ENCODE peak calls at places on chromosomes 11 and 22, in five cellular contexts. One of them, this sample, is unnamed. For H3K36me3, the result is how much of the 10 kb centered on the place peaks cover.

GRCh38 chr11:7632211-7632610 is 41.1 kb downstream of the CYB5R2 start:
- DNase-seq in fibroblast of lung: no peak
- DNase-seq in cardiac muscle cell: no peak
- DNase-seq in lower lobe of right lung: no peak
- DNase-seq in ovary: no peak
- DNase-seq in this sample: no peak

GRCh38 chr11:18223937-18224387 is 12.6 kb downstream of the SAA4 start:
- DNase-seq in fibroblast of lung: no peak
- DNase-seq in cardiac muscle cell: no peak
- DNase-seq in lower lobe of right lung: no peak
- DNase-seq in ovary: no peak
- DNase-seq in this sample: no peak

GRCh38 chr11:69304258-69304657 is 10.3 kb downstream of the MYEOV start:
- DNase-seq in cardiac muscle cell: no peak
- DNase-seq in ovary: no peak
- DNase-seq in fibroblast of lung: no peak
- DNase-seq in lower lobe of right lung: no peak
- DNase-seq in this sample: no peak

GRCh38 chr11:119472186-119472855 is 49.3 kb upstream of the THY1 start:
- DNase-seq in lower lobe of right lung: no peak
- DNase-seq in cardiac muscle cell: no peak
- DNase-seq in fibroblast of lung: peak
- DNase-seq in ovary: no peak
- DNase-seq in this sample: no peak

GRCh38 chr11:10752061-10752460 is 1.0 kb downstream of the CTR9 start:
- DNase-seq in ovary: no peak
- DNase-seq in lower lobe of right lung: no peak
- DNase-seq in fibroblast of lung: no peak
- DNase-seq in cardiac muscle cell: no peak
- DNase-seq in this sample: no peak

GRCh38 chr11:134655189-134655937 is 243.3 kb upstream of the B3GAT1 start:
- DNase-seq in cardiac muscle cell: no peak
- DNase-seq in fibroblast of lung: no peak
- DNase-seq in ovary: no peak
- DNase-seq in lower lobe of right lung: no peak
- DNase-seq in this sample: peak

GRCh38 chr22:16827506-16827905 is 2.3 kb upstream of the XKR3 start:
- DNase-seq in fibroblast of lung: no peak
- DNase-seq in lower lobe of right lung: no peak
- DNase-seq in cardiac muscle cell: no peak
- DNase-seq in ovary: no peak
- DNase-seq in this sample: no peak

GRCh38 chr11:60924906-60925684 is 835 bp downstream of the TMEM132A start:
- DNase-seq in cardiac muscle cell: peak
- DNase-seq in ovary: no peak
- DNase-seq in lower lobe of right lung: no peak
- DNase-seq in fibroblast of lung: no peak
- DNase-seq in this sample: no peak

GRCh38 chr11:62471603-62472002 is 52.8 kb downstream of the SCGB1A1 start:
- DNase-seq in fibroblast of lung: no peak
- DNase-seq in lower lobe of right lung: no peak
- DNase-seq in cardiac muscle cell: no peak
- DNase-seq in ovary: no peak
- DNase-seq in this sample: no peak

GRCh38 chr11:65559535-65559934 is 1.4 kb upstream of the LTBP3 start:
- DNase-seq in cardiac muscle cell: no peak
- DNase-seq in lower lobe of right lung: no peak
- DNase-seq in ovary: no peak
- DNase-seq in fibroblast of lung: no peak
- DNase-seq in this sample: no peak

GRCh38 chr11:65920035-65920802 is 993 bp downstream of the DRAP1 start:
- DNase-seq in fibroblast of lung: no peak
- DNase-seq in lower lobe of right lung: no peak
- DNase-seq in cardiac muscle cell: no peak
- DNase-seq in ovary: no peak
- DNase-seq in this sample: peak

GRCh38 chr11:71310184-71310583 is 57.8 kb upstream of the SHANK2 start:
- DNase-seq in cardiac muscle cell: no peak
- DNase-seq in lower lobe of right lung: no peak
- DNase-seq in ovary: no peak
- DNase-seq in fibroblast of lung: no peak
- DNase-seq in this sample: peak

GRCh38 chr22:44445307-44445680 is 52.7 kb downstream of the RTL6 start:
- DNase-seq in lower lobe of right lung: peak
- DNase-seq in ovary: no peak
- DNase-seq in fibroblast of lung: no peak
- DNase-seq in cardiac muscle cell: no peak
- DNase-seq in this sample: peak

GRCh38 chr11:77095551-77096490 is 6.8 kb upstream of the OMP start:
- DNase-seq in ovary: no peak
- DNase-seq in fibroblast of lung: no peak
- DNase-seq in cardiac muscle cell: no peak
- DNase-seq in lower lobe of right lung: peak
- DNase-seq in this sample: peak

GRCh38 chr11:22807855-22808558 is 21.6 kb downstream of the SVIP start:
- DNase-seq in fibroblast of lung: no peak
- DNase-seq in lower lobe of right lung: no peak
- DNase-seq in cardiac muscle cell: no peak
- DNase-seq in ovary: no peak
- DNase-seq in this sample: no peak

GRCh38 chr11:60801194-60801593 is 16.1 kb downstream of the MS4A10 start:
- DNase-seq in lower lobe of right lung: no peak
- DNase-seq in fibroblast of lung: no peak
- DNase-seq in ovary: no peak
- DNase-seq in cardiac muscle cell: no peak
- DNase-seq in this sample: no peak

GRCh38 chr11:91136631-91137030 is 913.8 kb upstream of the CHORDC1 start:
- DNase-seq in ovary: no peak
- DNase-seq in cardiac muscle cell: no peak
- DNase-seq in fibroblast of lung: no peak
- DNase-seq in lower lobe of right lung: no peak
- DNase-seq in this sample: no peak

GRCh38 chr11:22733433-22733832 is 67.0 kb downstream of the GAS2 start:
- DNase-seq in fibroblast of lung: no peak
- DNase-seq in ovary: no peak
- DNase-seq in lower lobe of right lung: no peak
- DNase-seq in cardiac muscle cell: no peak
- DNase-seq in this sample: no peak

GRCh38 chr11:77147668-77148321 is 19.7 kb downstream of the MYO7A start:
- DNase-seq in lower lobe of right lung: peak
- DNase-seq in fibroblast of lung: peak
- DNase-seq in cardiac muscle cell: peak
- DNase-seq in ovary: no peak
- DNase-seq in this sample: no peak

GRCh38 chr11:69471329-69472052 is 10.0 kb upstream of the LINC01488 start:
- DNase-seq in lower lobe of right lung: peak
- DNase-seq in cardiac muscle cell: no peak
- DNase-seq in fibroblast of lung: peak
- DNase-seq in ovary: no peak
- DNase-seq in this sample: no peak

GRCh38 chr11:84345597-84345996 is 1059.4 kb upstream of the CCDC90B start:
- DNase-seq in fibroblast of lung: no peak
- DNase-seq in cardiac muscle cell: no peak
- DNase-seq in ovary: no peak
- DNase-seq in lower lobe of right lung: no peak
- DNase-seq in this sample: no peak

GRCh38 chr11:107929611-107930200 is 1.5 kb downstream of the RAB39A start:
- DNase-seq in ovary: no peak
- DNase-seq in lower lobe of right lung: no peak
- DNase-seq in fibroblast of lung: peak
- DNase-seq in cardiac muscle cell: no peak
- DNase-seq in this sample: no peak

GRCh38 chr11:27471588-27472397 is 797 bp downstream of the LGR4 start:
- DNase-seq in lower lobe of right lung: peak
- DNase-seq in fibroblast of lung: no peak
- DNase-seq in cardiac muscle cell: peak
- DNase-seq in ovary: peak
- DNase-seq in this sample: peak

GRCh38 chr11:65165847-65166317 is 4.2 kb upstream of the SPDYC start:
- DNase-seq in lower lobe of right lung: no peak
- DNase-seq in fibroblast of lung: no peak
- DNase-seq in cardiac muscle cell: no peak
- DNase-seq in ovary: no peak
- DNase-seq in this sample: no peak

GRCh38 chr22:50267591-50268390 is 2.4 kb downstream of the MAPK11 start:
- DNase-seq in fibroblast of lung: peak
- DNase-seq in cardiac muscle cell: peak
- DNase-seq in ovary: peak
- DNase-seq in lower lobe of right lung: peak
- DNase-seq in this sample: peak

GRCh38 chr11:3796346-3796745 is 1.0 kb downstream of the NUP98 start:
- DNase-seq in fibroblast of lung: no peak
- DNase-seq in lower lobe of right lung: no peak
- DNase-seq in cardiac muscle cell: no peak
- DNase-seq in ovary: no peak
- DNase-seq in this sample: no peak

GRCh38 chr11:64998141-64998540 is 1.4 kb upstream of the BATF2 start:
- DNase-seq in ovary: no peak
- DNase-seq in fibroblast of lung: no peak
- DNase-seq in lower lobe of right lung: no peak
- DNase-seq in cardiac muscle cell: no peak
- DNase-seq in this sample: no peak

GRCh38 chr22:49964136-49964492 is 3.5 kb downstream of the PIM3 start:
- DNase-seq in fibroblast of lung: no peak
- DNase-seq in ovary: no peak
- DNase-seq in lower lobe of right lung: peak
- DNase-seq in cardiac muscle cell: no peak
- DNase-seq in this sample: peak

GRCh38 chr22:47107431-47107830 is 345.0 kb downstream of the TBC1D22A start:
- DNase-seq in cardiac muscle cell: no peak
- DNase-seq in lower lobe of right lung: no peak
- DNase-seq in fibroblast of lung: peak
- DNase-seq in ovary: no peak
- DNase-seq in this sample: no peak

GRCh38 chr11:43556892-43557291 is 123.6 kb upstream of the HSD17B12 start:
- DNase-seq in ovary: no peak
- DNase-seq in cardiac muscle cell: no peak
- DNase-seq in lower lobe of right lung: no peak
- DNase-seq in fibroblast of lung: no peak
- DNase-seq in this sample: no peak

GRCh38 chr11:43558556-43559127 is 121.9 kb upstream of the HSD17B12 start:
- DNase-seq in fibroblast of lung: no peak
- DNase-seq in cardiac muscle cell: no peak
- DNase-seq in lower lobe of right lung: no peak
- DNase-seq in ovary: no peak
- DNase-seq in this sample: no peak

GRCh38 chr11:43558056-43558455 is 122.5 kb upstream of the HSD17B12 start:
- DNase-seq in ovary: no peak
- DNase-seq in cardiac muscle cell: no peak
- DNase-seq in lower lobe of right lung: no peak
- DNase-seq in fibroblast of lung: no peak
- DNase-seq in this sample: no peak

GRCh38 chr11:43556269-43556668 is 124.3 kb upstream of the HSD17B12 start:
- DNase-seq in cardiac muscle cell: no peak
- DNase-seq in ovary: no peak
- DNase-seq in fibroblast of lung: no peak
- DNase-seq in lower lobe of right lung: no peak
- DNase-seq in this sample: no peak

GRCh38 chr11:43557553-43558031 is 122.9 kb upstream of the HSD17B12 start:
- DNase-seq in ovary: no peak
- DNase-seq in lower lobe of right lung: no peak
- DNase-seq in fibroblast of lung: no peak
- DNase-seq in cardiac muscle cell: peak
- DNase-seq in this sample: no peak
- H3K4me3 ChIP-seq in ovary: no peak
- H3K4me3 ChIP-seq in lower lobe of right lung: no peak
- H3K4me3 ChIP-seq in fibroblast of lung: no peak
- H3K4me3 ChIP-seq in cardiac muscle cell: peak
- H3K4me3 ChIP-seq in this sample: no peak

DNA sequence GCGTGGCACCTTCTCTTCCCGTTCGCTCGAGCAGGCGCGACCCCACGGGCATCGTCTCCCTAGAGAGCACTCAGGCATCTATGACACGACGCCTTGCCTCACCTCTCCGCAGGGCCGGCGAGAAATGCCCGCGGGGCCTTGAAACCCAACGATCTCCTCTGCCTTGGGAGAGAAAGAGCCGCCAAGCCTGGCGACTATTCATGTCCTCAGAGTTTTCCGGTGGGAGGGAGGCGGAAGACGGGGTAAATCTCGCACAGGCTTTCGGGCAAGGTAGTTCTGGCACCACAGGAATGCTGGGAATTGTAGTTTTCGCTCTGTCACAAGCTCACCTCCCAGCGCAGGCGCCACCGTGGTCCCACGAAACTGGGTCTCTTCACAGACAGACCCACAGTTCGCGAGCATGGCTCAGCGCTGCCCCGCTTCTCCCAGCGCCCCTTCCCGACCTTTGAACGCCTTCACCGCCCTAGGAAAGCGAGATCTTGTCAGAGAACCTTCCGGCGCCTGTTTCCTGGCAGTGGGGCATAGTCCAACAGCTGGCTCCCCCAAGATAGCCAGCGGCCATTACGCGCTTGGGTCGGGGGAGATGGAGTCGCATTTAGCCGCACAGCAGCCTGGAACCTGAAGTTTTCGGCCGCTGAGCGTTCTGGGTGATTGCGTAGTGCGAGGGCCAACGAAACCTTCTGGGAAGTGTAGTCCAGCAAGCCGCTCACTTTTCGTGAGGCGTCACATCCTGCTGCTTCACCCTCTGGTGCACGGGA is at the start of gene CCDC90B:
- DNase-seq in ovary: peak
- DNase-seq in cardiac muscle cell: peak
- DNase-seq in lower lobe of right lung: peak
- DNase-seq in fibroblast of lung: peak
- DNase-seq in this sample: peak
- TF ChIP-seq CTCF in ovary: no peak
- TF ChIP-seq CTCF in cardiac muscle cell: peak
- TF ChIP-seq CTCF in lower lobe of right lung: no peak
- TF ChIP-seq CTCF in fibroblast of lung: no peak
- TF ChIP-seq CTCF in this sample: no peak

GRCh38 chr11:67420646-67421420 is 5.4 kb downstream of the CARNS1 start:
- DNase-seq in ovary: peak
- DNase-seq in cardiac muscle cell: peak
- DNase-seq in lower lobe of right lung: peak
- DNase-seq in fibroblast of lung: peak
- DNase-seq in this sample: peak

GRCh38 chr11:67421421-67422031 is 6.0 kb downstream of the CARNS1 start:
- DNase-seq in ovary: no peak
- DNase-seq in fibroblast of lung: no peak
- DNase-seq in lower lobe of right lung: no peak
- DNase-seq in cardiac muscle cell: no peak
- DNase-seq in this sample: no peak

GRCh38 chr11:67423891-67424613 is 4.2 kb upstream of the RPS6KB2 start:
- DNase-seq in ovary: no peak
- DNase-seq in fibroblast of lung: no peak
- DNase-seq in lower lobe of right lung: no peak
- DNase-seq in cardiac muscle cell: no peak
- DNase-seq in this sample: no peak

GRCh38 chr11:67423466-67423865 is 4.8 kb upstream of the RPS6KB2 start:
- DNase-seq in lower lobe of right lung: no peak
- DNase-seq in cardiac muscle cell: no peak
- DNase-seq in fibroblast of lung: no peak
- DNase-seq in ovary: no peak
- DNase-seq in this sample: no peak

GRCh38 chr11:67422894-67423293 is 5.4 kb upstream of the RPS6KB2 start:
- DNase-seq in lower lobe of right lung: no peak
- DNase-seq in cardiac muscle cell: no peak
- DNase-seq in fibroblast of lung: no peak
- DNase-seq in ovary: no peak
- DNase-seq in this sample: no peak
- H3K36me3 ChIP-seq in lower lobe of right lung: under half
- H3K36me3 ChIP-seq in cardiac muscle cell: under half
- H3K36me3 ChIP-seq in fibroblast of lung: under half
- H3K36me3 ChIP-seq in ovary: under half
- H3K36me3 ChIP-seq in this sample: under half

GRCh38 chr11:88508808-88509581 is 171.5 kb upstream of the CTSC start:
- DNase-seq in lower lobe of right lung: peak
- DNase-seq in ovary: no peak
- DNase-seq in cardiac muscle cell: peak
- DNase-seq in fibroblast of lung: peak
- DNase-seq in this sample: peak
- H3K4me3 ChIP-seq in lower lobe of right lung: peak
- H3K4me3 ChIP-seq in ovary: peak
- H3K4me3 ChIP-seq in cardiac muscle cell: peak
- H3K4me3 ChIP-seq in fibroblast of lung: no peak
- H3K4me3 ChIP-seq in this sample: peak

This sample was measured in upper lobe of right lung.